ENCODE peak calls at places on chromosomes 12 and 14, in nine cellular contexts. K is GM03348; Z is HTR-8/SVneo; I is activated CD4-positive, alpha-beta T cell treated with anti-CD3 and anti-CD28 coated beads, Interleukin-2, amount 50 U/mL, for 1 hour; E is fibroblast of mammary gland; V is effector memory CD4-positive, alpha-beta T cell; W is HEK293T; A is fibroblast of lung; N is CD8-positive, alpha-beta memory T cell. B is an unnamed sample.

GRCh38 chr14:31829256-31829923 is 247.7 kb upstream of the ARHGAP5 start:
- DNase-seq in K (peak), Z (no peak), I (no peak), E (peak), V (no peak), W (no peak), A (peak), N (no peak), B (no peak)

GRCh38 chr12:104549820-104550480 is 93.2 kb downstream of the CHST11 start:
- DNase-seq in K (peak), Z (no peak), I (no peak), E (peak), V (no peak), W (no peak), A (peak), N (no peak), B (no peak)

GRCh38 chr12:113860950-113861349 is 105.2 kb downstream of the RBM19 start:
- DNase-seq in K (peak), Z (peak), I (no peak), E (peak), V (no peak), W (no peak), A (peak), N (no peak), B (no peak)

GRCh38 chr12:102478416-102479098 is 1.8 kb downstream of the IGF1 start:
- DNase-seq in K (no peak), Z (no peak), I (no peak), E (no peak), V (no peak), W (no peak), A (peak), N (peak), B (no peak)

GRCh38 chr12:81395431-81395830 is 317.6 kb downstream of the ACSS3 start:
- DNase-seq in K (no peak), Z (no peak), I (no peak), E (no peak), V (no peak), W (no peak), A (no peak), N (no peak), B (no peak)

GRCh38 chr12:49051373-49051764 is 9.2 kb downstream of the KMT2D start:
- DNase-seq in K (no peak), Z (no peak), I (no peak), E (no peak), V (no peak), W (no peak), A (no peak), N (no peak), B (no peak)

GRCh38 chr14:56333361-56334279 is 215.4 kb downstream of the PELI2 start:
- DNase-seq in K (peak), Z (peak), I (no peak), E (peak), V (no peak), W (no peak), A (peak), N (no peak), B (peak)

GRCh38 chr14:55188686-55189295 is 2.6 kb downstream of the DLGAP5 start:
- DNase-seq in K (peak), Z (no peak), I (no peak), E (peak), V (no peak), W (no peak), A (peak), N (no peak), B (no peak)

GRCh38 chr14:44609201-44609600 is 102.1 kb upstream of the FSCB start:
- DNase-seq in K (no peak), Z (no peak), I (no peak), E (no peak), V (no peak), W (no peak), A (no peak), N (no peak), B (no peak)

GRCh38 chr12:49624919-49625577 is 1.7 kb downstream of the PRPF40B start:
- DNase-seq in K (no peak), Z (no peak), I (no peak), E (peak), V (no peak), W (no peak), A (peak), N (no peak), B (no peak)

GRCh38 chr14:52304248-52304904 is 9.7 kb upstream of the PTGER2 start:
- DNase-seq in K (no peak), Z (no peak), I (no peak), E (peak), V (no peak), W (no peak), A (no peak), N (no peak), B (no peak)

GRCh38 chr12:47026291-47026690 is 53.1 kb upstream of the PCED1B start:
- DNase-seq in K (no peak), Z (no peak), I (no peak), E (no peak), V (no peak), W (no peak), A (no peak), N (no peak), B (no peak)

GRCh38 chr12:118050972-118051910 is 9.7 kb downstream of the WSB2 start:
- DNase-seq in K (no peak), Z (no peak), I (no peak), E (no peak), V (no peak), W (no peak), A (no peak), N (no peak), B (no peak)

GRCh38 chr12:106645465-106646330 is 62.9 kb downstream of the RFX4 start:
- DNase-seq in K (no peak), Z (no peak), I (no peak), E (no peak), V (no peak), W (no peak), A (no peak), N (no peak), B (peak)

GRCh38 chr12:54300267-54300731 is 516 bp downstream of the NFE2 start:
- DNase-seq in K (no peak), Z (no peak), I (no peak), E (no peak), V (no peak), W (no peak), A (no peak), N (no peak), B (no peak)

GRCh38 chr12:67647547-67648305 is 819 bp upstream of the DYRK2 start:
- DNase-seq in K (peak), Z (peak), I (peak), E (peak), V (peak), W (peak), A (peak), N (peak), B (no peak)

GRCh38 chr12:29710104-29710503 is 73.6 kb downstream of the TMTC1 start:
- DNase-seq in K (no peak), Z (no peak), I (no peak), E (peak), V (no peak), W (no peak), A (peak), N (no peak), B (no peak)

GRCh38 chr12:4301932-4302501 is 19.0 kb upstream of the TIGAR start:
- DNase-seq in K (no peak), Z (no peak), I (no peak), E (no peak), V (no peak), W (no peak), A (no peak), N (no peak), B (no peak)

GRCh38 chr12:65690477-65690876 is 133.8 kb upstream of the HMGA2 start:
- DNase-seq in K (no peak), Z (no peak), I (no peak), E (no peak), V (no peak), W (no peak), A (no peak), N (no peak), B (no peak)

GRCh38 chr12:26493656-26494055 is 298.3 kb downstream of the SSPN start:
- DNase-seq in K (no peak), Z (no peak), I (no peak), E (no peak), V (no peak), W (no peak), A (peak), N (no peak), B (no peak)

B was measured in GDM1.